ENCODE peak calls at places on chromosomes 1 and 21, in six cellular contexts. O, S, G, N, M and A are unnamed samples.

GRCh38 chr1:51506537-51506936 is 12.5 kb downstream of the EPS15 start:
- DNase-seq in O (no peak), S (no peak), G (no peak), N (no peak), M (no peak), A (no peak)

GRCh38 chr1:32289256-32289655 is 2.6 kb upstream of the HDAC1 start:
- DNase-seq in O (peak), S (no peak), G (no peak), N (no peak), M (no peak), A (no peak)

GRCh38 chr1:113429461-113430153 is 39.3 kb downstream of the MAGI3 start:
- DNase-seq in O (no peak), S (no peak), G (no peak), N (no peak), M (no peak), A (no peak)

GRCh38 chr21:41507521-41508414 is at the start of gene TMPRSS2:
- DNase-seq in O (no peak), S (peak), G (no peak), N (no peak), M (no peak), A (peak)

GRCh38 chr1:198350456-198350855 is 190.0 kb downstream of the ATP6V1G3 start:
- DNase-seq in O (no peak), S (no peak), G (no peak), N (no peak), M (no peak), A (no peak)

GRCh38 chr1:24720152-24720551 is 25.1 kb upstream of the CLIC4 start:
- DNase-seq in O (no peak), S (no peak), G (peak), N (no peak), M (no peak), A (peak)

GRCh38 chr1:64744492-64745180 is at the start of gene RAVER2:
- DNase-seq in O (no peak), S (peak), G (peak), N (no peak), M (peak), A (peak)

GRCh38 chr1:162069334-162070093 is at the start of gene NOS1AP:
- DNase-seq in O (no peak), S (peak), G (peak), N (no peak), M (peak), A (peak)

GRCh38 chr1:187622545-187622944 is 793.8 kb downstream of the PLA2G4A start:
- DNase-seq in O (no peak), S (no peak), G (no peak), N (no peak), M (no peak), A (no peak)

GRCh38 chr1:147273409-147274307 is 31.2 kb downstream of the CHD1L start:
- DNase-seq in O (peak), S (peak), G (no peak), N (peak), M (peak), A (no peak)

GRCh38 chr1:150528196-150528595 is 12.6 kb downstream of the FALEC start:
- DNase-seq in O (no peak), S (no peak), G (no peak), N (no peak), M (no peak), A (no peak)

GRCh38 chr1:23743287-23744052 is at the start of gene ELOA:
- DNase-seq in O (no peak), S (peak), G (peak), N (peak), M (peak), A (peak)

GRCh38 chr1:29798699-29799566 is 562.6 kb downstream of the PTPRU start:
- DNase-seq in O (no peak), S (no peak), G (no peak), N (peak), M (no peak), A (no peak)

GRCh38 chr1:168225476-168226190 is at the start of gene SFT2D2:
- DNase-seq in O (peak), S (peak), G (peak), N (no peak), M (peak), A (peak)

GRCh38 chr21:31550070-31550469 is 109.4 kb upstream of the SOD1 start:
- DNase-seq in O (no peak), S (no peak), G (no peak), N (no peak), M (no peak), A (no peak)

GRCh38 chr1:86388777-86389176 is 7.3 kb downstream of the ODF2L start:
- DNase-seq in O (no peak), S (no peak), G (no peak), N (no peak), M (no peak), A (no peak)

GRCh38 chr1:43460988-43461693 is 7.4 kb upstream of the HYI start:
- DNase-seq in O (no peak), S (no peak), G (no peak), N (no peak), M (no peak), A (no peak)

GRCh38 chr1:79604490-79605198 is 598.1 kb upstream of the ADGRL4 start:
- DNase-seq in O (no peak), S (no peak), G (no peak), N (no peak), M (no peak), A (no peak)

GRCh38 chr1:77430966-77431735 is 149.3 kb downstream of the AK5 start:
- DNase-seq in O (no peak), S (no peak), G (no peak), N (no peak), M (peak), A (no peak)

GRCh38 chr1:175725684-175726083 is 17.7 kb downstream of the TNR start:
- DNase-seq in O (no peak), S (peak), G (no peak), N (no peak), M (no peak), A (no peak)

GRCh38 chr1:167627865-167628641 is 2.0 kb upstream of the RCSD1 start:
- DNase-seq in O (no peak), S (no peak), G (no peak), N (no peak), M (peak), A (no peak)

GRCh38 chr21:34821717-34822116 is 152.9 kb downstream of the CLIC6 start:
- DNase-seq in O (no peak), S (no peak), G (no peak), N (no peak), M (no peak), A (no peak)

GRCh38 chr1:220013497-220013896 is 32.8 kb downstream of the EPRS1 start:
- DNase-seq in O (no peak), S (no peak), G (no peak), N (no peak), M (no peak), A (no peak)

GRCh38 chr1:208088319-208088718 is 155.9 kb downstream of the PLXNA2 start:
- DNase-seq in O (no peak), S (no peak), G (no peak), N (no peak), M (no peak), A (no peak)

GRCh38 chr1:2314803-2315710 is 76.3 kb downstream of the MORN1 start:
- DNase-seq in O (no peak), S (peak), G (peak), N (no peak), M (peak), A (no peak)

GRCh38 chr21:44897326-44898010 is 23.2 kb downstream of the ITGB2 start:
- DNase-seq in O (no peak), S (no peak), G (peak), N (no peak), M (no peak), A (no peak)

GRCh38 chr1:119266386-119266785 is 102.2 kb upstream of the HAO2 start:
- DNase-seq in O (no peak), S (no peak), G (no peak), N (no peak), M (no peak), A (no peak)

GRCh38 chr1:117812868-117813511 is 116.4 kb downstream of the GDAP2 start:
- DNase-seq in O (no peak), S (no peak), G (no peak), N (no peak), M (no peak), A (no peak)

GRCh38 chr1:200328379-200328778 is 81.5 kb downstream of the ZNF281 start:
- DNase-seq in O (no peak), S (no peak), G (no peak), N (no peak), M (no peak), A (no peak)

DNA sequence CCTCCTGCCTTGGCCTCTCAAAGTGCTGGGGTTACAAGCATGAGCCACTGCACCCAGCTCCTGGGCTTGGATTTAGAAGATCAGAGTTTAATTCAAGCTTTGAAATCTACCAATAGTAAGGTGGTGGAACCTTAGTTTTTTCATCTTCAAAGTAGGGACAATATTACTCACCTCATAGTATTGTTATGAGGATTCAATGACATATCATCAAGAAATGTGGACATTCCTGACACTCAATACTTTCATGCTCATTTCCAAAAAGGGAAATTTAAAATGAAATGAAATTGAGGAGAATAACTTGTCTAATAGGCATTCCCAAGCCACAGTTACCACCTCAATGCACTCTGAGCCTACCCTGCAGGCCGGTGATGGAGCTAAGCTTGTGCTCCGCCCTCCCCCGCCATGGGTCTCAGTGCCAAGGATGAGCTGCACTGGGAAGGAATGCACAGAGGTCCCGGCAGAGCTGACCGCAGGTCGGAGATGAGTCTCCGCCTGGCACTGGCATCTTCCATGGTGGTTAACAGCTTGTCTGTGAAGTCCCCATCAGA is 56.5 kb upstream of the BCAR3 start:
- DNase-seq in O (no peak), S (no peak), G (no peak), N (peak), M (no peak), A (no peak)
- H3K27ac ChIP-seq in O (no peak), S (no peak), G (no peak), N (peak), M (no peak), A (no peak)

GRCh38 chr1:45926302-45926701 is 122.9 kb downstream of the MAST2 start:
- DNase-seq in O (no peak), S (no peak), G (no peak), N (no peak), M (no peak), A (no peak)

GRCh38 chr1:45925728-45926287 is 122.4 kb downstream of the MAST2 start:
- DNase-seq in O (no peak), S (no peak), G (no peak), N (no peak), M (no peak), A (no peak)

GRCh38 chr1:45928486-45929205 is 125.2 kb downstream of the MAST2 start:
- DNase-seq in O (no peak), S (no peak), G (no peak), N (no peak), M (no peak), A (no peak)

GRCh38 chr1:45930258-45931150 is 127.1 kb downstream of the MAST2 start:
- DNase-seq in O (no peak), S (no peak), G (no peak), N (no peak), M (no peak), A (no peak)

GRCh38 chr1:45929257-45929687 is 125.9 kb downstream of the MAST2 start:
- DNase-seq in O (peak), S (no peak), G (no peak), N (no peak), M (no peak), A (no peak)
- H3K27ac ChIP-seq in O (peak), S (no peak), G (peak), N (no peak), M (no peak), A (peak)

DNA sequence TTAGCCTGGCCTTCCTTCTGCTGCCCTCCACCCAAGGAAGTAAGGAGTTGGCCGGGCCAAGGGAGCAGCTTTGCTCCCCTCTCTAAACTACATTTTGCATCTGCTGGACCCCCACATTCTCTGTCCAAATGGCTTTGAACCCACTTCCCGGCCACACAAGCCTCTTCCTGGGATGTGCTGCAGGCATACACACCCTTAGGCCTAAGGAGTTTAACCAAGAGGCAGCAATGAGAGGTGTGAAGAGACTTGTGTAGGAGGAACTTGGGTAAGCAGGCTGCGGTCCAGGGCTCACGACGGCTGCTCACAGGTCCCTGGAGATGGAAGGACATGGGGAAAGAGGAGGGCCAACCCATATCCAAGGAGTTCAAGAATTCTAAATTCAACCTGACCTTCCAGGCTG is 196.7 kb upstream of the SGIP1 start:
- DNase-seq in O (no peak), S (no peak), G (no peak), N (no peak), M (no peak), A (no peak)
- H3K27ac ChIP-seq in O (no peak), S (no peak), G (peak), N (no peak), M (peak), A (peak)

GRCh38 chr1:61241864-61242472 is 159.6 kb downstream of the NFIA start:
- DNase-seq in O (no peak), S (no peak), G (no peak), N (no peak), M (no peak), A (no peak)
- H3K27ac ChIP-seq in O (no peak), S (no peak), G (peak), N (peak), M (no peak), A (no peak)

GRCh38 chr1:228918335-228918734 is 183.1 kb downstream of the RHOU start:
- DNase-seq in O (no peak), S (no peak), G (no peak), N (no peak), M (no peak), A (no peak)
- H3K27ac ChIP-seq in O (no peak), S (no peak), G (no peak), N (no peak), M (no peak), A (no peak)

GRCh38 chr1:170240409-170240808 is 94.7 kb downstream of the NTMT2 start:
- DNase-seq in O (no peak), S (no peak), G (no peak), N (no peak), M (no peak), A (no peak)
- H3K27ac ChIP-seq in O (no peak), S (no peak), G (no peak), N (no peak), M (no peak), A (no peak)

DNA sequence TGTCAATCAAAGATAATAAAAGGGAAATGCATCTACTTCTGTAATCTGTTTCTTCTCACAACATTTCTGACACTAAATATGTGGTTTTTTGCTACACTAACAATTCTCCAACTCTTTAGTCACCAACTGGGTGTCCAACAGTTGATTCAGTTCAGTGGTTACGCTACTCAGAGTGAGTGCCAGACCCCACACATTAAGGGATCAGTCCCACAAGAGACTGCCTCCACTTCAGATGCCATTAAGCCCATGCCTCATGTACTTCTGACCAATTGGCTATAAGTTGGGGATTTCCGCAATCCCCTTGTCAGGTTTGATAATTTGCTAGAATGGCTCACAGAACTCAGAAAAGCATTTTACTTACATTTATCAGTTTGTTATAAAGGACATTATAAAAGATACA is 28.4 kb downstream of the RNF2 start:
- DNase-seq in O (no peak), S (no peak), G (no peak), N (no peak), M (no peak), A (no peak)
- H3K27ac ChIP-seq in O (no peak), S (no peak), G (no peak), N (no peak), M (no peak), A (no peak)

DNA sequence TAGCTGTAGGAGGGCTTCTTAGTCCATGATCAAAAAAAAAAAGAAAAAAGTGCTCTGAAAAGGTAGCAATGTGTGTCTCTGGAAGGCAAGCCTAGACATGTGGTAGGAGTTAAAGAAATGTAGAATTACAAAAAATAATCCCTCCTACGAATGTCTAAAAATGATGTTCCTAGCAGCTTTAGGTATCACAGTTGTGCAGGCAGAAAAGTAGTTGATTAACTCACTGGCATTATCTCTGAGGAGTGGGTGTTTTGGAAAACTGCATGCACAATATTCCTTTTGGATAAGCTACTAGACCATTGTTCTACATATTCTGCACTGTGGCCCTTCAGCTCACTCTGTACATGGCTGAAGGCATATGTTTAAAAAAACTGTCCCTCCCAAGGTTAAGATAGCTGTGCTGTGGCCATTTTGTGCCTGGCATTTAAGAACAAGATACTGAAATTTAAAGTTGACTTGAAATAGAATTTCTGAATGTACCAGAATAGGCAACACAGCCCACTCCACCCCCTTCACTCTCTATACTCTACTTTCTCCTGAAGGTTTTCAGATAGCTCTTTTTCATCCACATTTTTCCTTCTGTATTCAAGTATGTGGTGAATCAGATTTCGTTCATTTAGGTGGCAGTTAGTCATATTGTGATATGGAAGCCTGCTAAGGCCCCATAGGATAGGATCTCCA is 463.9 kb upstream of the LRRC7 start:
- DNase-seq in O (no peak), S (no peak), G (no peak), N (no peak), M (no peak), A (no peak)
- H3K27ac ChIP-seq in O (no peak), S (no peak), G (no peak), N (peak), M (no peak), A (no peak)